ENCODE peak calls at places on chromosomes 12 and 14, in ten cellular contexts. U is HCT116, W is H1, F is GM12878, P is sigmoid colon, Q is body of pancreas, O is transverse colon, R is A549, X is stomach, A is tibial nerve. H is an unnamed sample.

GRCh38 chr14:80987235-80988032 is 32.0 kb downstream of the TSHR start:
- DNase-seq in U (peak; percentile 76), W (peak; percentile 77), F (no peak), P (peak; percentile 70), Q (peak; percentile 79), O (peak; percentile 78), R (peak; percentile 64), X (peak; percentile 74), A (peak; percentile 77), H (no peak)

GRCh38 chr12:121531356-121531750 is 49.5 kb downstream of the KDM2B start:
- DNase-seq in U (no peak), W (no peak), F (no peak), P (no peak), Q (no peak), O (no peak), R (no peak), X (no peak), A (no peak), H (no peak)

GRCh38 chr12:122174155-122174845 is at the start of gene IL31:
- DNase-seq in U (no peak), W (no peak), F (no peak), P (no peak), Q (no peak), O (no peak), R (no peak), X (no peak), A (no peak), H (no peak)

GRCh38 chr12:79883216-79883615 is 51.7 kb downstream of the PPP1R12A start:
- DNase-seq in U (no peak), W (no peak), F (no peak), P (no peak), Q (no peak), O (no peak), R (no peak), X (no peak), A (no peak), H (no peak)

GRCh38 chr14:25431211-25432076 is 381.5 kb upstream of the STXBP6 start:
- DNase-seq in U (no peak), W (peak; percentile 65), F (no peak), P (no peak), Q (peak; percentile 32), O (peak; percentile 19), R (no peak), X (peak; percentile 32), A (peak; percentile 9), H (no peak)

GRCh38 chr12:119624971-119625370 is 31.4 kb downstream of the TMEM233 start:
- DNase-seq in U (no peak), W (no peak), F (no peak), P (no peak), Q (no peak), O (no peak), R (no peak), X (no peak), A (no peak), H (no peak)

GRCh38 chr14:102280376-102280962 is 24.5 kb downstream of the MOK start:
- DNase-seq in U (no peak), W (no peak), F (no peak), P (no peak), Q (no peak), O (no peak), R (peak; percentile 68), X (no peak), A (no peak), H (no peak)

GRCh38 chr14:49417790-49418189 is 168.4 kb downstream of the RPS29 start:
- DNase-seq in U (no peak), W (no peak), F (no peak), P (no peak), Q (no peak), O (no peak), R (no peak), X (no peak), A (no peak), H (no peak)

GRCh38 chr12:49253033-49253623 is 11.8 kb upstream of the TUBA1C start:
- DNase-seq in U (no peak), W (no peak), F (no peak), P (no peak), Q (no peak), O (no peak), R (no peak), X (no peak), A (no peak), H (no peak)

GRCh38 chr12:116885496-116885895 is 4.3 kb upstream of the HRK start:
- DNase-seq in U (no peak), W (no peak), F (no peak), P (no peak), Q (no peak), O (no peak), R (no peak), X (no peak), A (no peak), H (no peak)

GRCh38 chr14:99744199-99744872 is 48.9 kb upstream of the EML1 start:
- DNase-seq in U (no peak), W (no peak), F (no peak), P (no peak), Q (no peak), O (no peak), R (no peak), X (no peak), A (no peak), H (no peak)

GRCh38 chr12:71440393-71441349 is 1.1 kb downstream of the LGR5 start:
- DNase-seq in U (no peak), W (peak; percentile 65), F (no peak), P (no peak), Q (peak; percentile 39), O (peak; percentile 53), R (no peak), X (peak; percentile 62), A (no peak), H (peak; percentile 76)

GRCh38 chr12:16611146-16611545 is 5.2 kb upstream of the LMO3 start:
- DNase-seq in U (no peak), W (no peak), F (no peak), P (no peak), Q (no peak), O (no peak), R (no peak), X (no peak), A (no peak), H (no peak)

GRCh38 chr12:13864081-13864673 is 117.2 kb downstream of the GRIN2B start:
- DNase-seq in U (peak; percentile 54), W (peak; percentile 84), F (peak; percentile 11), P (peak; percentile 79), Q (peak; percentile 86), O (peak; percentile 82), R (peak; percentile 65), X (peak; percentile 82), A (peak; percentile 46), H (peak; percentile 86)

GRCh38 chr12:4270670-4271432 is 2.7 kb upstream of the CCND2 start:
- DNase-seq in U (no peak), W (peak; percentile 83), F (no peak), P (peak; percentile 83), Q (peak; percentile 51), O (peak; percentile 75), R (no peak), X (no peak), A (peak; percentile 56), H (peak; percentile 78)
- H3K4me1 ChIP-seq in U (peaks cover 10% of the 10 kb centered on the region), W (peaks cover 8% of the 10 kb centered on the region), F (peaks cover 17% of the 10 kb centered on the region), P (peaks cover 25% of the 10 kb centered on the region), Q (peaks cover 54% of the 10 kb centered on the region), O (peaks cover 6% of the 10 kb centered on the region), R (peaks cover 66% of the 10 kb centered on the region), X (peaks cover 71% of the 10 kb centered on the region), A (no peaks in the 10 kb centered on the region), H (peaks cover 6% of the 10 kb centered on the region)

GRCh38 chr12:102728506-102729242 is 188.4 kb downstream of the PAH start:
- DNase-seq in U (no peak), W (no peak), F (peak; percentile 77), P (no peak), Q (no peak), O (no peak), R (no peak), X (no peak), A (no peak), H (no peak)
- TF ChIP-seq POLR2A in U (no peak), W (no peak), F (no peak), P (no peak), Q (no peak), O (no peak), R (no peak), X (no peak), A (no peak), H (no peak)

GRCh38 chr14:95265106-95266094 is 54.3 kb downstream of the CLMN start:
- DNase-seq in U (peak; percentile 98), W (no peak), F (peak; percentile 96), P (no peak), Q (peak; percentile 87), O (peak; percentile 66), R (peak; percentile 88), X (peak; percentile 63), A (no peak), H (peak; percentile 61)

GRCh38 chr14:95262511-95262891 is 57.2 kb downstream of the CLMN start:
- DNase-seq in U (no peak), W (no peak), F (no peak), P (no peak), Q (no peak), O (no peak), R (no peak), X (no peak), A (no peak), H (no peak)

GRCh38 chr14:95263527-95264231 is 56.0 kb downstream of the CLMN start:
- DNase-seq in U (no peak), W (no peak), F (no peak), P (no peak), Q (no peak), O (no peak), R (no peak), X (no peak), A (no peak), H (no peak)

GRCh38 chr14:95261616-95262510 is 57.8 kb downstream of the CLMN start:
- DNase-seq in U (no peak), W (no peak), F (no peak), P (no peak), Q (peak; percentile 68), O (no peak), R (no peak), X (no peak), A (no peak), H (no peak)

DNA sequence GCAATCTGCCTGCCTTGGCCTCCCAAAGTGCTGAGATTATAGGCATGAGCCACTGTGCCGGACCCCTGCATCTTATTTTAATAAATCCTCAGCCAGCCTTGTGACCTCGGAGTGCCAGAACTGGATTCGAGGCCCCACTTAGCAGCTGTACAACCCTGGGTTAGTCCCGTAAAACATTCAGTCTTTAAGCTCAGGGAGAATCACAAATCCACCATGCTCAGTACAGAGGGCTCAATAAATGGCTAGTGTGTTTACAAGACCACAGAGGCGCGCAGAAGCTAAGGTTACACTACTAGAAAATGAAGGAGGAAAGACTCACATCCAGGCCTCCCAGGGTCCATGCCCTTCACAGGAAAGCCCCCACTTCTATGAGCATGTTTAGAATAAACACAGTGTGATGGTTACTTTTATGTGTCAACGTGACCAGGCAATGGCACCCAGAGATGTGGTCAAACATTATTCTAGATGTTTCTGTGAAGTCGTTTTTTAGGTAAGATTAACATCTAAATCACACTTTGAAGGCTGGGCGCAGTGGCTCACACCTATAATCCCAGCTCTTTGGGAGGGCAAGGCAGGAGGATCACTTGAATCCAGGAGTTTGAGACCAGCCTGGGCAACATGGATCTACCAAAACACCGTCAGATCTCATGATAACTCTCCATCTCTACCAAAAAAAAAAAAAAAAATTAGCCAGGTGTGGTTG is 55.3 kb downstream of the CLMN start:
- DNase-seq in U (no peak), W (no peak), F (no peak), P (no peak), Q (no peak), O (no peak), R (no peak), X (no peak), A (no peak), H (no peak)
- H3K4me1 ChIP-seq in U (peaks cover 60% of the 10 kb centered on the region), W (peaks cover 4% of the 10 kb centered on the region), F (peaks cover 52% of the 10 kb centered on the region), P (peaks cover 26% of the 10 kb centered on the region), Q (peaks cover 79% of the 10 kb centered on the region), O (peaks cover 18% of the 10 kb centered on the region), R (peaks cover 38% of the 10 kb centered on the region), X (peaks cover 38% of the 10 kb centered on the region), A (no peaks in the 10 kb centered on the region), H (peaks cover 18% of the 10 kb centered on the region)

GRCh38 chr14:59583755-59584154 is 7.1 kb upstream of the CCDC175 start:
- DNase-seq in U (no peak), W (no peak), F (no peak), P (no peak), Q (no peak), O (no peak), R (no peak), X (no peak), A (no peak), H (no peak)
- TF ChIP-seq POLR2A in U (no peak), W (no peak), F (no peak), P (no peak), Q (no peak), O (no peak), R (no peak), X (no peak), A (no peak), H (no peak)